ENCODE peak calls at places on chromosomes 3 and 15, in five cellular contexts. E, N, M, G and U are unnamed samples.

GRCh38 chr3:150495149-150495548 is 51.1 kb downstream of the SERP1 start:
- DNase-seq in E (no peak), N (no peak), M (no peak), G (no peak), U (peak)

GRCh38 chr15:89893027-89893426 is 767 bp downstream of the AP3S2 start:
- DNase-seq in E (no peak), N (no peak), M (no peak), G (no peak), U (peak)

GRCh38 chr3:9193211-9193610 is 56.2 kb downstream of the SRGAP3 start:
- DNase-seq in E (no peak), N (no peak), M (no peak), G (no peak), U (no peak)

GRCh38 chr15:51076898-51077564 is 17.7 kb downstream of the TNFAIP8L3 start:
- DNase-seq in E (peak), N (peak), M (no peak), G (no peak), U (peak)

GRCh38 chr15:31235298-31236183 is 91.1 kb upstream of the KLF13 start:
- DNase-seq in E (no peak), N (no peak), M (no peak), G (no peak), U (no peak)

GRCh38 chr3:4340411-4341335 is 37.5 kb downstream of the SETMAR start:
- DNase-seq in E (no peak), N (no peak), M (no peak), G (no peak), U (peak)

GRCh38 chr3:189883113-189883753 is 237.5 kb downstream of the P3H2 start:
- DNase-seq in E (no peak), N (no peak), M (no peak), G (peak), U (no peak)

GRCh38 chr15:68186671-68187397 is 18.3 kb downstream of the CALML4 start:
- DNase-seq in E (no peak), N (no peak), M (peak), G (no peak), U (no peak)

GRCh38 chr3:143240921-143241320 is 121.3 kb downstream of the CHST2 start:
- DNase-seq in E (no peak), N (no peak), M (no peak), G (no peak), U (no peak)

GRCh38 chr15:89171136-89172072 is 50.0 kb downstream of the RLBP1 start:
- DNase-seq in E (no peak), N (peak), M (no peak), G (no peak), U (peak)

GRCh38 chr15:81386947-81387346 is 12.9 kb upstream of the TMC3 start:
- DNase-seq in E (no peak), N (no peak), M (no peak), G (no peak), U (no peak)

GRCh38 chr3:31957106-31957505 is 24.0 kb downstream of the OSBPL10 start:
- DNase-seq in E (no peak), N (no peak), M (peak), G (no peak), U (no peak)

GRCh38 chr15:65212097-65212496 is 824 bp upstream of the CILP start:
- DNase-seq in E (no peak), N (peak), M (no peak), G (peak), U (peak)

GRCh38 chr15:60791216-60791615 is 312.3 kb upstream of the ICE2 start:
- DNase-seq in E (no peak), N (no peak), M (no peak), G (no peak), U (no peak)

GRCh38 chr3:113021471-113021870 is 30.7 kb downstream of the GTPBP8 start:
- DNase-seq in E (no peak), N (no peak), M (no peak), G (no peak), U (no peak)

DNA sequence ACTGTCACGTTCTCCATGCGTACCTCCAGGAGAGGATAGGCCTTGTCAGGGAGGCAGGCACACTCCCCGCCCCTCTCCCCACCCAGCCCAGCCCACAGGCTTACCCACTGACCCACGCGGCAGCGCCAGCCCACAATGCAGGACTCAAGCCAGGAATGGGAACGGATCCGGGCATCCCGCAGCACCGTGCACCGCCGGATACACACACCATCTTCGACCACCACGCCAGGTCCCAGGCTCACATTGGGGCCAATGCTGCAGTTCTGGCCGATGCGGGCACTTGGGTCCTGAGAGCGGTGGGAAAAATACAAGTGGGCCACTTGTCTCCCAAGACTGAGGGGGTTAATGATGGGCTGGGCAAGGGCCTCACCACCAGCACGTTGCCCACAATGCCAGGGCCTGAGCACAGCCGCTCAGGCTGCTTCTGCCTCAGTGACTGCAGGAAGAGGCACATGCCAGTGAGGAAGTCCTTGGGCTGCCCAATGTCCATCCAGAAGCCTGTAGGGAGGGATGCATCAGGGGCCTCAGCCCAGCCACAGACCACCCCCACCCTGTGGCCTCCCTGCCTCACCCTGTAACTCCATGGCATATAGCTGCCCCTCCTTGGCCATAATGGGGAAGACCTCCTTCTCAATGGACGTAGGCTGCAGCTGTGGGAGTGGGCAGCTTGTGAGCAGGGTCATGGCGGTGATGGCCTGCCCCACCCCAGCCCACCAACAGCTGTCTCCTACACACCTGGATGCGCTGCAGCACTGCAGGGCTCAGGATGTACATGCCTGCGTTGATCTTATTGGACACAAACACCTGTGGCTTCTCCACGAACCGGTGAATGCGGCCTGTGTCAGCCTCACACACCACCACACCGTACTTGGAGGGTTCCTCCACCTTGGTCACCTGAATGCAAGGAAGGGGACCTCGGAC is 1.6 kb downstream of the GMPPB start:
- DNase-seq in E (no peak), N (peak), M (no peak), G (no peak), U (no peak)
- H3K4me3 ChIP-seq in E (peak), N (no peak), M (peak), G (peak), U (peak)

GRCh38 chr3:157373783-157374182 is 62.9 kb upstream of the PTX3 start:
- DNase-seq in E (no peak), N (no peak), M (no peak), G (no peak), U (no peak)
- H3K4me3 ChIP-seq in E (no peak), N (no peak), M (no peak), G (no peak), U (no peak)

GRCh38 chr3:183500349-183500748 is 55.2 kb downstream of the KLHL6 start:
- DNase-seq in E (no peak), N (no peak), M (no peak), G (no peak), U (no peak)
- H3K4me3 ChIP-seq in E (no peak), N (no peak), M (no peak), G (no peak), U (no peak)

GRCh38 chr3:184584001-184584891 is 22.7 kb downstream of the EPHB3 start:
- DNase-seq in E (no peak), N (peak), M (no peak), G (no peak), U (peak)
- H3K4me3 ChIP-seq in E (peak), N (peak), M (no peak), G (no peak), U (no peak)

DNA sequence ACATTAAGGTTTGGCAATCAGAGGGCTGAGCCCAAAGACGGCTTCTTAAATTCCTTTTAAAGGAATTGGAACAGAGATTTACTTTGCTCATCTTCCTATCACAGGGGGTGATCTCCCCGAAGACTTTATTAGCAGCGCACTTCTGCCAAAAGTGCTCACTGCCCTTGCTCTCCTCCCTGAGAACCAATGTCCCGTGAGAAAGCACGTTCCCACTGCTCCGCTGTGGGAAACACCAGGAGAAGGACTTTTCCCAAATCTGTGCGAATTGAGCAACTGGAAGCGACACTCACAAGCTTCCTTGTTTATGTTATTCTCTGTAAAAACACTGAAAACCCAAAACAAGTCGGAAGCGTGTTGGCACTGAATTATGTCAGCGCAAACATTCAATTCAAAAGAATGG is 670.9 kb upstream of the NR2F2 start:
- DNase-seq in E (no peak), N (no peak), M (no peak), G (no peak), U (no peak)
- H3K4me3 ChIP-seq in E (no peak), N (no peak), M (no peak), G (no peak), U (no peak)